ENCODE peak calls at places on chromosomes 3 and 15, in five cellular contexts. B, X, V, K and L are unnamed samples.

GRCh38 chr3:78907367-78907766 is 860.4 kb downstream of the ROBO1 start:
- DNase-seq in B (no peak), X (no peak), V (no peak), K (no peak), L (no peak)

GRCh38 chr15:80404719-80405553 is 754 bp downstream of the ARNT2 start:
- DNase-seq in B (no peak), X (peak; percentile 16), V (peak; percentile 40), K (peak; percentile 57), L (no peak)

GRCh38 chr3:127263586-127264231 is 24.1 kb downstream of the PRR20G start:
- DNase-seq in B (no peak), X (no peak), V (no peak), K (no peak), L (no peak)

GRCh38 chr15:69424001-69424400 is 9.9 kb downstream of the KIF23 start:
- DNase-seq in B (no peak), X (no peak), V (no peak), K (no peak), L (no peak)

GRCh38 chr3:196708467-196708866 is 3.6 kb downstream of the CEP19 start:
- DNase-seq in B (no peak), X (no peak), V (no peak), K (no peak), L (no peak)

GRCh38 chr15:60916674-60917468 is 312.2 kb downstream of the RORA start:
- DNase-seq in B (peak; percentile 89), X (peak; percentile 86), V (peak; percentile 90), K (peak; percentile 90), L (peak; percentile 60)

GRCh38 chr3:178352300-178353021 is 183.8 kb upstream of the KCNMB2 start:
- DNase-seq in B (no peak), X (no peak), V (peak; percentile 70), K (no peak), L (no peak)

GRCh38 chr15:78105541-78106241 is 13.3 kb downstream of the SH2D7 start:
- DNase-seq in B (no peak), X (no peak), V (no peak), K (no peak), L (no peak)

GRCh38 chr3:151412989-151413388 is 28.4 kb upstream of the P2RY12 start:
- DNase-seq in B (no peak), X (no peak), V (no peak), K (peak; percentile 63), L (no peak)

GRCh38 chr15:59543721-59544547 is 67.6 kb upstream of the GCNT3 start:
- DNase-seq in B (no peak), X (no peak), V (no peak), K (no peak), L (no peak)

GRCh38 chr15:51736069-51736468 is 1.4 kb downstream of the LYSMD2 start:
- DNase-seq in B (no peak), X (no peak), V (no peak), K (no peak), L (no peak)

GRCh38 chr3:105422645-105423044 is 55.9 kb downstream of the ALCAM start:
- DNase-seq in B (no peak), X (no peak), V (no peak), K (no peak), L (no peak)

GRCh38 chr3:131795382-131796085 is 239.3 kb downstream of the CPNE4 start:
- DNase-seq in B (peak; percentile 26), X (no peak), V (peak; percentile 35), K (no peak), L (peak; percentile 62)

GRCh38 chr15:28086175-28086703 is 12.9 kb downstream of the OCA2 start:
- DNase-seq in B (peak; percentile 32), X (no peak), V (peak; percentile 80), K (peak; percentile 71), L (peak; percentile 44)

GRCh38 chr3:177057768-177058167 is 139.5 kb downstream of the TBL1XR1 start:
- DNase-seq in B (no peak), X (no peak), V (no peak), K (no peak), L (no peak)

GRCh38 chr3:133712017-133712416 is 34.2 kb upstream of the TF start:
- DNase-seq in B (no peak), X (no peak), V (no peak), K (no peak), L (no peak)
- TF ChIP-seq CTCF in B (no peak), X (no peak), V (no peak), K (no peak), L (no peak)

GRCh38 chr3:182393830-182394367 is 399.4 kb upstream of the ATP11B start:
- DNase-seq in B (no peak), X (no peak), V (no peak), K (no peak), L (no peak)
- TF ChIP-seq CTCF in B (no peak), X (no peak), V (no peak), K (no peak), L (no peak)

GRCh38 chr3:42755681-42756578 is 17.1 kb downstream of the CCDC13 start:
- DNase-seq in B (no peak), X (no peak), V (peak; percentile 67), K (peak; percentile 59), L (no peak)
- TF ChIP-seq CTCF in B (no peak), X (peak; percentile 40), V (peak; percentile 46), K (peak; percentile 14), L (peak; percentile 61)

GRCh38 chr3:49566312-49566711 is 12.0 kb downstream of the BSN start:
- DNase-seq in B (no peak), X (no peak), V (no peak), K (no peak), L (no peak)
- TF ChIP-seq CTCF in B (no peak), X (no peak), V (no peak), K (no peak), L (no peak)

GRCh38 chr3:184965639-184966430 is 153.9 kb downstream of the VPS8 start:
- DNase-seq in B (no peak), X (no peak), V (no peak), K (no peak), L (no peak)

GRCh38 chr3:184970186-184970585 is 158.2 kb downstream of the VPS8 start:
- DNase-seq in B (no peak), X (no peak), V (no peak), K (no peak), L (no peak)

GRCh38 chr3:184968115-184968514 is 156.1 kb downstream of the VPS8 start:
- DNase-seq in B (no peak), X (no peak), V (no peak), K (no peak), L (no peak)
- TF ChIP-seq CTCF in B (no peak), X (no peak), V (no peak), K (no peak), L (no peak)

DNA sequence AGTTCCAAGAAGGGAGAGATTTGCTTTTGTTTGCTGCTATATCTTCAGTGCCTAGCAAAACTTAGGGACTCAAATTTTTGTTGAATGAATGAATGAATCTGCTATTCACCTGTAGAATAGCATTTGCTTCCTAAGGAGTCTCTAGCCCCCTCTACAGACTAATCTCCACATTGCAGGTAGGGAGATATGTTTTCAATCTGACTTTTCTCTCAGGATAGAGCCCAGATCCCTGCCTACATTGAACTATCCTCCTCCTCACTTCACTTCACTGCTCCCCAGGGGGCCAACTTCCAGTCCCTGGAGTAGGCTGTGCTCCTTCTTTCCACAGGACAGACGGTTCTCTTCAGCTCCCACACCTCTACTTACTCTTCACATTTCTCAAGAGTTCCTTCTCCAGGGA is 81.9 kb upstream of the PTX3 start:
- DNase-seq in B (no peak), X (no peak), V (peak; percentile 36), K (peak; percentile 37), L (no peak)
- TF ChIP-seq CTCF in B (no peak), X (no peak), V (peak; percentile 21), K (peak; percentile 72), L (peak; percentile 17)